ENCODE peak calls at places on chromosomes 13 and 19, in nine cellular contexts. One of them, this sample, is unnamed.

GRCh38 chr13:40969169-40969901 is 49.8 kb downstream of the ELF1 start:
- DNase-seq in stimulated activated CD8-positive, alpha-beta memory T cell treated with anti-CD3 and anti-CD28 coated beads, Interleukin-7, amount 100 ng/mL, for 24 hours: no peak
- DNase-seq in NCI-H510A: no peak
- DNase-seq in GM23338: no peak
- DNase-seq in tibial artery: no peak
- DNase-seq in neural progenitor cell: no peak
- DNase-seq in activated T-cell treated with anti-CD3 and anti-CD28 coated beads for 4 hours: no peak
- DNase-seq in ELR: no peak
- DNase-seq in epithelial cell of esophagus: no peak
- DNase-seq in this sample: no peak

GRCh38 chr13:111999352-111999751 is 67.6 kb upstream of the SOX1 start:
- DNase-seq in stimulated activated CD8-positive, alpha-beta memory T cell treated with anti-CD3 and anti-CD28 coated beads, Interleukin-7, amount 100 ng/mL, for 24 hours: no peak
- DNase-seq in NCI-H510A: no peak
- DNase-seq in GM23338: no peak
- DNase-seq in tibial artery: no peak
- DNase-seq in neural progenitor cell: no peak
- DNase-seq in activated T-cell treated with anti-CD3 and anti-CD28 coated beads for 4 hours: no peak
- DNase-seq in ELR: no peak
- DNase-seq in epithelial cell of esophagus: no peak
- DNase-seq in this sample: no peak

GRCh38 chr19:18300930-18301717 is 19.7 kb upstream of the JUND start:
- DNase-seq in stimulated activated CD8-positive, alpha-beta memory T cell treated with anti-CD3 and anti-CD28 coated beads, Interleukin-7, amount 100 ng/mL, for 24 hours: no peak
- DNase-seq in NCI-H510A: no peak
- DNase-seq in GM23338: no peak
- DNase-seq in tibial artery: peak
- DNase-seq in neural progenitor cell: no peak
- DNase-seq in activated T-cell treated with anti-CD3 and anti-CD28 coated beads for 4 hours: no peak
- DNase-seq in ELR: peak
- DNase-seq in epithelial cell of esophagus: peak
- DNase-seq in this sample: peak

GRCh38 chr13:60331249-60332012 is 65.6 kb upstream of the TDRD3 start:
- DNase-seq in stimulated activated CD8-positive, alpha-beta memory T cell treated with anti-CD3 and anti-CD28 coated beads, Interleukin-7, amount 100 ng/mL, for 24 hours: no peak
- DNase-seq in NCI-H510A: no peak
- DNase-seq in GM23338: peak
- DNase-seq in tibial artery: no peak
- DNase-seq in neural progenitor cell: no peak
- DNase-seq in activated T-cell treated with anti-CD3 and anti-CD28 coated beads for 4 hours: no peak
- DNase-seq in ELR: no peak
- DNase-seq in epithelial cell of esophagus: no peak
- DNase-seq in this sample: no peak

GRCh38 chr13:98582947-98583346 is 6.0 kb upstream of the STK24 start:
- DNase-seq in stimulated activated CD8-positive, alpha-beta memory T cell treated with anti-CD3 and anti-CD28 coated beads, Interleukin-7, amount 100 ng/mL, for 24 hours: no peak
- DNase-seq in NCI-H510A: no peak
- DNase-seq in GM23338: no peak
- DNase-seq in tibial artery: no peak
- DNase-seq in neural progenitor cell: no peak
- DNase-seq in activated T-cell treated with anti-CD3 and anti-CD28 coated beads for 4 hours: no peak
- DNase-seq in ELR: peak
- DNase-seq in epithelial cell of esophagus: peak
- DNase-seq in this sample: no peak

GRCh38 chr13:48862572-48862971 is 113.1 kb upstream of the FNDC3A start:
- DNase-seq in stimulated activated CD8-positive, alpha-beta memory T cell treated with anti-CD3 and anti-CD28 coated beads, Interleukin-7, amount 100 ng/mL, for 24 hours: no peak
- DNase-seq in NCI-H510A: no peak
- DNase-seq in GM23338: no peak
- DNase-seq in tibial artery: no peak
- DNase-seq in neural progenitor cell: no peak
- DNase-seq in activated T-cell treated with anti-CD3 and anti-CD28 coated beads for 4 hours: no peak
- DNase-seq in ELR: no peak
- DNase-seq in epithelial cell of esophagus: no peak
- DNase-seq in this sample: peak

GRCh38 chr13:48571121-48571901 is 38.4 kb upstream of the RCBTB2 start:
- DNase-seq in stimulated activated CD8-positive, alpha-beta memory T cell treated with anti-CD3 and anti-CD28 coated beads, Interleukin-7, amount 100 ng/mL, for 24 hours: no peak
- DNase-seq in NCI-H510A: no peak
- DNase-seq in GM23338: no peak
- DNase-seq in tibial artery: peak
- DNase-seq in neural progenitor cell: no peak
- DNase-seq in activated T-cell treated with anti-CD3 and anti-CD28 coated beads for 4 hours: no peak
- DNase-seq in ELR: peak
- DNase-seq in epithelial cell of esophagus: no peak
- DNase-seq in this sample: no peak

GRCh38 chr19:40620161-40620485 is 19.0 kb downstream of the LTBP4 start:
- DNase-seq in stimulated activated CD8-positive, alpha-beta memory T cell treated with anti-CD3 and anti-CD28 coated beads, Interleukin-7, amount 100 ng/mL, for 24 hours: no peak
- DNase-seq in NCI-H510A: no peak
- DNase-seq in GM23338: no peak
- DNase-seq in tibial artery: no peak
- DNase-seq in neural progenitor cell: no peak
- DNase-seq in activated T-cell treated with anti-CD3 and anti-CD28 coated beads for 4 hours: no peak
- DNase-seq in ELR: no peak
- DNase-seq in epithelial cell of esophagus: no peak
- DNase-seq in this sample: no peak

GRCh38 chr19:29711584-29712132 is 3.4 kb downstream of the C19orf12 start:
- DNase-seq in stimulated activated CD8-positive, alpha-beta memory T cell treated with anti-CD3 and anti-CD28 coated beads, Interleukin-7, amount 100 ng/mL, for 24 hours: no peak
- DNase-seq in NCI-H510A: no peak
- DNase-seq in GM23338: no peak
- DNase-seq in tibial artery: no peak
- DNase-seq in neural progenitor cell: no peak
- DNase-seq in activated T-cell treated with anti-CD3 and anti-CD28 coated beads for 4 hours: no peak
- DNase-seq in ELR: no peak
- DNase-seq in epithelial cell of esophagus: no peak
- DNase-seq in this sample: no peak

GRCh38 chr19:29771708-29772415 is 39.9 kb upstream of the CCNE1 start:
- DNase-seq in stimulated activated CD8-positive, alpha-beta memory T cell treated with anti-CD3 and anti-CD28 coated beads, Interleukin-7, amount 100 ng/mL, for 24 hours: no peak
- DNase-seq in NCI-H510A: no peak
- DNase-seq in GM23338: peak
- DNase-seq in tibial artery: no peak
- DNase-seq in neural progenitor cell: peak
- DNase-seq in activated T-cell treated with anti-CD3 and anti-CD28 coated beads for 4 hours: peak
- DNase-seq in ELR: peak
- DNase-seq in epithelial cell of esophagus: peak
- DNase-seq in this sample: peak

GRCh38 chr19:51710163-51710562 is 13.6 kb downstream of the HAS1 start:
- DNase-seq in stimulated activated CD8-positive, alpha-beta memory T cell treated with anti-CD3 and anti-CD28 coated beads, Interleukin-7, amount 100 ng/mL, for 24 hours: no peak
- DNase-seq in NCI-H510A: no peak
- DNase-seq in GM23338: no peak
- DNase-seq in tibial artery: no peak
- DNase-seq in neural progenitor cell: no peak
- DNase-seq in activated T-cell treated with anti-CD3 and anti-CD28 coated beads for 4 hours: no peak
- DNase-seq in ELR: no peak
- DNase-seq in epithelial cell of esophagus: no peak
- DNase-seq in this sample: no peak

GRCh38 chr19:6590458-6591319 is at the start of gene CD70:
- DNase-seq in stimulated activated CD8-positive, alpha-beta memory T cell treated with anti-CD3 and anti-CD28 coated beads, Interleukin-7, amount 100 ng/mL, for 24 hours: no peak
- DNase-seq in NCI-H510A: no peak
- DNase-seq in GM23338: peak
- DNase-seq in tibial artery: no peak
- DNase-seq in neural progenitor cell: peak
- DNase-seq in activated T-cell treated with anti-CD3 and anti-CD28 coated beads for 4 hours: peak
- DNase-seq in ELR: no peak
- DNase-seq in epithelial cell of esophagus: peak
- DNase-seq in this sample: peak

GRCh38 chr13:112688560-112689497 is 1.0 kb upstream of the ATP11A start:
- DNase-seq in stimulated activated CD8-positive, alpha-beta memory T cell treated with anti-CD3 and anti-CD28 coated beads, Interleukin-7, amount 100 ng/mL, for 24 hours: no peak
- DNase-seq in NCI-H510A: no peak
- DNase-seq in GM23338: peak
- DNase-seq in tibial artery: peak
- DNase-seq in neural progenitor cell: peak
- DNase-seq in activated T-cell treated with anti-CD3 and anti-CD28 coated beads for 4 hours: peak
- DNase-seq in ELR: no peak
- DNase-seq in epithelial cell of esophagus: no peak
- DNase-seq in this sample: no peak

GRCh38 chr13:88031980-88032562 is 360.9 kb downstream of the SLITRK5 start:
- DNase-seq in stimulated activated CD8-positive, alpha-beta memory T cell treated with anti-CD3 and anti-CD28 coated beads, Interleukin-7, amount 100 ng/mL, for 24 hours: no peak
- DNase-seq in NCI-H510A: no peak
- DNase-seq in GM23338: no peak
- DNase-seq in tibial artery: no peak
- DNase-seq in neural progenitor cell: no peak
- DNase-seq in activated T-cell treated with anti-CD3 and anti-CD28 coated beads for 4 hours: no peak
- DNase-seq in ELR: peak
- DNase-seq in epithelial cell of esophagus: peak
- DNase-seq in this sample: peak

GRCh38 chr19:13887529-13887928 is 10.6 kb downstream of the NANOS3 start:
- DNase-seq in stimulated activated CD8-positive, alpha-beta memory T cell treated with anti-CD3 and anti-CD28 coated beads, Interleukin-7, amount 100 ng/mL, for 24 hours: no peak
- DNase-seq in NCI-H510A: no peak
- DNase-seq in GM23338: no peak
- DNase-seq in tibial artery: no peak
- DNase-seq in neural progenitor cell: no peak
- DNase-seq in activated T-cell treated with anti-CD3 and anti-CD28 coated beads for 4 hours: no peak
- DNase-seq in ELR: peak
- DNase-seq in epithelial cell of esophagus: peak
- DNase-seq in this sample: peak

GRCh38 chr13:30745917-30746686 is 10.8 kb downstream of the ALOX5AP start:
- DNase-seq in stimulated activated CD8-positive, alpha-beta memory T cell treated with anti-CD3 and anti-CD28 coated beads, Interleukin-7, amount 100 ng/mL, for 24 hours: no peak
- DNase-seq in NCI-H510A: no peak
- DNase-seq in GM23338: no peak
- DNase-seq in tibial artery: no peak
- DNase-seq in neural progenitor cell: no peak
- DNase-seq in activated T-cell treated with anti-CD3 and anti-CD28 coated beads for 4 hours: no peak
- DNase-seq in ELR: no peak
- DNase-seq in epithelial cell of esophagus: no peak
- DNase-seq in this sample: no peak

GRCh38 chr19:3058009-3058820 is 4.1 kb downstream of the TLE5 start:
- DNase-seq in stimulated activated CD8-positive, alpha-beta memory T cell treated with anti-CD3 and anti-CD28 coated beads, Interleukin-7, amount 100 ng/mL, for 24 hours: no peak
- DNase-seq in NCI-H510A: no peak
- DNase-seq in GM23338: no peak
- DNase-seq in tibial artery: no peak
- DNase-seq in neural progenitor cell: no peak
- DNase-seq in activated T-cell treated with anti-CD3 and anti-CD28 coated beads for 4 hours: no peak
- DNase-seq in ELR: no peak
- DNase-seq in epithelial cell of esophagus: no peak
- DNase-seq in this sample: no peak

GRCh38 chr19:19900124-19900523 is 622 bp upstream of the ZNF93 start:
- DNase-seq in stimulated activated CD8-positive, alpha-beta memory T cell treated with anti-CD3 and anti-CD28 coated beads, Interleukin-7, amount 100 ng/mL, for 24 hours: no peak
- DNase-seq in NCI-H510A: no peak
- DNase-seq in GM23338: peak
- DNase-seq in tibial artery: no peak
- DNase-seq in neural progenitor cell: no peak
- DNase-seq in activated T-cell treated with anti-CD3 and anti-CD28 coated beads for 4 hours: no peak
- DNase-seq in ELR: peak
- DNase-seq in epithelial cell of esophagus: no peak
- DNase-seq in this sample: no peak

GRCh38 chr19:16074488-16075365 is 1.6 kb upstream of the TPM4 start:
- DNase-seq in stimulated activated CD8-positive, alpha-beta memory T cell treated with anti-CD3 and anti-CD28 coated beads, Interleukin-7, amount 100 ng/mL, for 24 hours: no peak
- DNase-seq in NCI-H510A: no peak
- DNase-seq in GM23338: no peak
- DNase-seq in tibial artery: no peak
- DNase-seq in neural progenitor cell: no peak
- DNase-seq in activated T-cell treated with anti-CD3 and anti-CD28 coated beads for 4 hours: no peak
- DNase-seq in ELR: no peak
- DNase-seq in epithelial cell of esophagus: no peak
- DNase-seq in this sample: no peak

GRCh38 chr13:60448907-60449510 is 52.0 kb downstream of the TDRD3 start:
- DNase-seq in stimulated activated CD8-positive, alpha-beta memory T cell treated with anti-CD3 and anti-CD28 coated beads, Interleukin-7, amount 100 ng/mL, for 24 hours: no peak
- DNase-seq in NCI-H510A: no peak
- DNase-seq in GM23338: peak
- DNase-seq in tibial artery: no peak
- DNase-seq in neural progenitor cell: peak
- DNase-seq in activated T-cell treated with anti-CD3 and anti-CD28 coated beads for 4 hours: no peak
- DNase-seq in ELR: peak
- DNase-seq in epithelial cell of esophagus: peak
- DNase-seq in this sample: peak